ENCODE peak calls at places on chromosomes 16 and 17, in nine cellular contexts. One of them, this sample, is unnamed.

GRCh38 chr17:32267690-32268205 is 2.1 kb downstream of the RHBDL3 start:
- DNase-seq in putamen: peak
- DNase-seq in stomach: no peak
- DNase-seq in left ventricle myocardium superior: no peak
- DNase-seq in M059J: peak
- DNase-seq in cardiac muscle cell: no peak
- DNase-seq in CD4-positive, alpha-beta T cell: no peak
- DNase-seq in RPMI8226: no peak
- DNase-seq in neural crest cell: no peak
- DNase-seq in this sample: peak

GRCh38 chr17:17547210-17547764 is 44.2 kb downstream of the PEMT start:
- DNase-seq in putamen: no peak
- DNase-seq in stomach: no peak
- DNase-seq in left ventricle myocardium superior: peak
- DNase-seq in M059J: no peak
- DNase-seq in cardiac muscle cell: no peak
- DNase-seq in CD4-positive, alpha-beta T cell: no peak
- DNase-seq in RPMI8226: no peak
- DNase-seq in neural crest cell: no peak
- DNase-seq in this sample: no peak

GRCh38 chr16:54931757-54932660 is 1.3 kb downstream of the IRX5 start:
- DNase-seq in putamen: no peak
- DNase-seq in stomach: no peak
- DNase-seq in left ventricle myocardium superior: peak
- DNase-seq in M059J: no peak
- DNase-seq in cardiac muscle cell: no peak
- DNase-seq in CD4-positive, alpha-beta T cell: no peak
- DNase-seq in RPMI8226: no peak
- DNase-seq in neural crest cell: no peak
- DNase-seq in this sample: peak

GRCh38 chr16:85461814-85462404 is 151.2 kb upstream of the GSE1 start:
- DNase-seq in putamen: no peak
- DNase-seq in stomach: no peak
- DNase-seq in left ventricle myocardium superior: peak
- DNase-seq in M059J: peak
- DNase-seq in cardiac muscle cell: peak
- DNase-seq in CD4-positive, alpha-beta T cell: no peak
- DNase-seq in RPMI8226: peak
- DNase-seq in neural crest cell: peak
- DNase-seq in this sample: peak

GRCh38 chr17:75142236-75142971 is 10.9 kb upstream of the NT5C start:
- DNase-seq in putamen: no peak
- DNase-seq in stomach: no peak
- DNase-seq in left ventricle myocardium superior: no peak
- DNase-seq in M059J: no peak
- DNase-seq in cardiac muscle cell: no peak
- DNase-seq in CD4-positive, alpha-beta T cell: no peak
- DNase-seq in RPMI8226: no peak
- DNase-seq in neural crest cell: no peak
- DNase-seq in this sample: no peak

GRCh38 chr17:4858880-4859260 is 25.7 kb downstream of the MINK1 start:
- DNase-seq in putamen: no peak
- DNase-seq in stomach: peak
- DNase-seq in left ventricle myocardium superior: peak
- DNase-seq in M059J: peak
- DNase-seq in cardiac muscle cell: peak
- DNase-seq in CD4-positive, alpha-beta T cell: no peak
- DNase-seq in RPMI8226: no peak
- DNase-seq in neural crest cell: no peak
- DNase-seq in this sample: peak

GRCh38 chr16:2532494-2533141 is 1.4 kb upstream of the CEMP1 start:
- DNase-seq in putamen: peak
- DNase-seq in stomach: peak
- DNase-seq in left ventricle myocardium superior: peak
- DNase-seq in M059J: peak
- DNase-seq in cardiac muscle cell: peak
- DNase-seq in CD4-positive, alpha-beta T cell: peak
- DNase-seq in RPMI8226: peak
- DNase-seq in neural crest cell: no peak
- DNase-seq in this sample: peak

GRCh38 chr17:81246679-81247338 is 7.7 kb downstream of the NDUFAF8 start:
- DNase-seq in putamen: no peak
- DNase-seq in stomach: no peak
- DNase-seq in left ventricle myocardium superior: peak
- DNase-seq in M059J: no peak
- DNase-seq in cardiac muscle cell: no peak
- DNase-seq in CD4-positive, alpha-beta T cell: no peak
- DNase-seq in RPMI8226: no peak
- DNase-seq in neural crest cell: no peak
- DNase-seq in this sample: no peak

GRCh38 chr17:12269751-12270150 is 249.1 kb downstream of the MAP2K4 start:
- DNase-seq in putamen: no peak
- DNase-seq in stomach: no peak
- DNase-seq in left ventricle myocardium superior: no peak
- DNase-seq in M059J: no peak
- DNase-seq in cardiac muscle cell: no peak
- DNase-seq in CD4-positive, alpha-beta T cell: no peak
- DNase-seq in RPMI8226: no peak
- DNase-seq in neural crest cell: no peak
- DNase-seq in this sample: no peak

GRCh38 chr16:18803569-18804462 is 2.5 kb upstream of the ARL6IP1 start:
- DNase-seq in putamen: no peak
- DNase-seq in stomach: no peak
- DNase-seq in left ventricle myocardium superior: no peak
- DNase-seq in M059J: peak
- DNase-seq in cardiac muscle cell: peak
- DNase-seq in CD4-positive, alpha-beta T cell: no peak
- DNase-seq in RPMI8226: peak
- DNase-seq in neural crest cell: no peak
- DNase-seq in this sample: no peak

GRCh38 chr16:20905576-20905975 is 5.0 kb downstream of the LYRM1 start:
- DNase-seq in putamen: no peak
- DNase-seq in stomach: no peak
- DNase-seq in left ventricle myocardium superior: no peak
- DNase-seq in M059J: no peak
- DNase-seq in cardiac muscle cell: peak
- DNase-seq in CD4-positive, alpha-beta T cell: no peak
- DNase-seq in RPMI8226: no peak
- DNase-seq in neural crest cell: no peak
- DNase-seq in this sample: no peak

GRCh38 chr16:84368327-84368996 is at the start of gene ATP2C2:
- DNase-seq in putamen: no peak
- DNase-seq in stomach: peak
- DNase-seq in left ventricle myocardium superior: no peak
- DNase-seq in M059J: no peak
- DNase-seq in cardiac muscle cell: no peak
- DNase-seq in CD4-positive, alpha-beta T cell: no peak
- DNase-seq in RPMI8226: no peak
- DNase-seq in neural crest cell: no peak
- DNase-seq in this sample: no peak

GRCh38 chr17:70208825-70209555 is 39.7 kb downstream of the KCNJ2 start:
- DNase-seq in putamen: no peak
- DNase-seq in stomach: no peak
- DNase-seq in left ventricle myocardium superior: no peak
- DNase-seq in M059J: no peak
- DNase-seq in cardiac muscle cell: no peak
- DNase-seq in CD4-positive, alpha-beta T cell: no peak
- DNase-seq in RPMI8226: no peak
- DNase-seq in neural crest cell: no peak
- DNase-seq in this sample: no peak

GRCh38 chr16:59296888-59297287 is 562.8 kb upstream of the GOT2 start:
- DNase-seq in putamen: no peak
- DNase-seq in stomach: no peak
- DNase-seq in left ventricle myocardium superior: no peak
- DNase-seq in M059J: no peak
- DNase-seq in cardiac muscle cell: no peak
- DNase-seq in CD4-positive, alpha-beta T cell: no peak
- DNase-seq in RPMI8226: no peak
- DNase-seq in neural crest cell: no peak
- DNase-seq in this sample: no peak

GRCh38 chr17:6512552-6512951 is 43.8 kb downstream of the PITPNM3 start:
- DNase-seq in putamen: no peak
- DNase-seq in stomach: no peak
- DNase-seq in left ventricle myocardium superior: no peak
- DNase-seq in M059J: no peak
- DNase-seq in cardiac muscle cell: no peak
- DNase-seq in CD4-positive, alpha-beta T cell: no peak
- DNase-seq in RPMI8226: no peak
- DNase-seq in neural crest cell: no peak
- DNase-seq in this sample: no peak

GRCh38 chr16:49356728-49357488 is 16.7 kb upstream of the C16orf78 start:
- DNase-seq in putamen: no peak
- DNase-seq in stomach: no peak
- DNase-seq in left ventricle myocardium superior: no peak
- DNase-seq in M059J: no peak
- DNase-seq in cardiac muscle cell: no peak
- DNase-seq in CD4-positive, alpha-beta T cell: no peak
- DNase-seq in RPMI8226: no peak
- DNase-seq in neural crest cell: no peak
- DNase-seq in this sample: no peak

GRCh38 chr16:81587626-81588160 is 143.1 kb downstream of the CMIP start:
- DNase-seq in putamen: no peak
- DNase-seq in stomach: no peak
- DNase-seq in left ventricle myocardium superior: no peak
- DNase-seq in M059J: no peak
- DNase-seq in cardiac muscle cell: no peak
- DNase-seq in CD4-positive, alpha-beta T cell: no peak
- DNase-seq in RPMI8226: no peak
- DNase-seq in neural crest cell: no peak
- DNase-seq in this sample: no peak

GRCh38 chr17:78329263-78330059 is 30.4 kb downstream of the SOCS3 start:
- DNase-seq in putamen: no peak
- DNase-seq in stomach: no peak
- DNase-seq in left ventricle myocardium superior: no peak
- DNase-seq in M059J: peak
- DNase-seq in cardiac muscle cell: peak
- DNase-seq in CD4-positive, alpha-beta T cell: no peak
- DNase-seq in RPMI8226: no peak
- DNase-seq in neural crest cell: no peak
- DNase-seq in this sample: peak

This sample was measured in EL.